ENCODE peak calls at places on chromosome 6, in six cellular contexts. E, N, C, T, I and A are unnamed samples.

GRCh38 chr6:75775219-75775618 is 26.2 kb downstream of the MYO6 start:
- DNase-seq in E (no peak), N (no peak), C (peak), T (no peak), I (no peak), A (no peak)

GRCh38 chr6:113995632-113996031 is 24.7 kb upstream of the HDAC2 start:
- DNase-seq in E (no peak), N (no peak), C (peak), T (peak), I (no peak), A (no peak)

GRCh38 chr6:98547634-98548033 is 286.7 kb upstream of the POU3F2 start:
- DNase-seq in E (no peak), N (no peak), C (no peak), T (no peak), I (no peak), A (no peak)

GRCh38 chr6:131946992-131947955 is 3.9 kb downstream of the CCN2 start:
- DNase-seq in E (no peak), N (no peak), C (peak), T (no peak), I (no peak), A (no peak)

GRCh38 chr6:72857791-72858190 is 235.9 kb downstream of the KCNQ5 start:
- DNase-seq in E (no peak), N (no peak), C (peak), T (no peak), I (no peak), A (no peak)

GRCh38 chr6:15946701-15947390 is 182.0 kb upstream of the MYLIP start:
- DNase-seq in E (no peak), N (no peak), C (no peak), T (no peak), I (no peak), A (no peak)

GRCh38 chr6:3230275-3231212 is 3.1 kb upstream of the TUBB2B start:
- DNase-seq in E (no peak), N (no peak), C (peak), T (no peak), I (no peak), A (no peak)

GRCh38 chr6:46491201-46491788 is at the start of gene RCAN2:
- DNase-seq in E (no peak), N (peak), C (peak), T (peak), I (peak), A (peak)

GRCh38 chr6:111601875-111602274 is 3.8 kb downstream of the TRAF3IP2 start:
- DNase-seq in E (no peak), N (no peak), C (peak), T (peak), I (no peak), A (peak)

GRCh38 chr6:71125216-71125615 is 163.4 kb upstream of the OGFRL1 start:
- DNase-seq in E (no peak), N (no peak), C (no peak), T (no peak), I (no peak), A (no peak)

GRCh38 chr6:24113891-24114290 is 12.1 kb upstream of the NRSN1 start:
- DNase-seq in E (no peak), N (no peak), C (no peak), T (no peak), I (no peak), A (no peak)

GRCh38 chr6:40779399-40779798 is 192.2 kb upstream of the LRFN2 start:
- DNase-seq in E (no peak), N (no peak), C (peak), T (no peak), I (no peak), A (no peak)

GRCh38 chr6:156423829-156424228 is 353.3 kb upstream of the ARID1B start:
- DNase-seq in E (no peak), N (no peak), C (no peak), T (no peak), I (no peak), A (no peak)

GRCh38 chr6:2767327-2767985 is 2.3 kb downstream of the WRNIP1 start:
- DNase-seq in E (no peak), N (no peak), C (no peak), T (no peak), I (no peak), A (no peak)

GRCh38 chr6:53792016-53792415 is 2.8 kb upstream of the LRRC1 start:
- DNase-seq in E (no peak), N (no peak), C (no peak), T (no peak), I (no peak), A (no peak)

GRCh38 chr6:32685603-32686002 is 19.1 kb upstream of the HLA-DQB1 start:
- DNase-seq in E (no peak), N (no peak), C (peak), T (peak), I (no peak), A (no peak)

GRCh38 chr6:10403385-10404106 is 11.3 kb downstream of the TFAP2A start:
- DNase-seq in E (no peak), N (no peak), C (peak), T (no peak), I (peak), A (no peak)

GRCh38 chr6:96923871-96924493 is 546 bp upstream of the KLHL32 start:
- DNase-seq in E (no peak), N (no peak), C (no peak), T (no peak), I (no peak), A (peak)
- TF ChIP-seq POLR2A in E (peak), N (no peak), C (no peak), T (peak), I (peak), A (no peak)

DNA sequence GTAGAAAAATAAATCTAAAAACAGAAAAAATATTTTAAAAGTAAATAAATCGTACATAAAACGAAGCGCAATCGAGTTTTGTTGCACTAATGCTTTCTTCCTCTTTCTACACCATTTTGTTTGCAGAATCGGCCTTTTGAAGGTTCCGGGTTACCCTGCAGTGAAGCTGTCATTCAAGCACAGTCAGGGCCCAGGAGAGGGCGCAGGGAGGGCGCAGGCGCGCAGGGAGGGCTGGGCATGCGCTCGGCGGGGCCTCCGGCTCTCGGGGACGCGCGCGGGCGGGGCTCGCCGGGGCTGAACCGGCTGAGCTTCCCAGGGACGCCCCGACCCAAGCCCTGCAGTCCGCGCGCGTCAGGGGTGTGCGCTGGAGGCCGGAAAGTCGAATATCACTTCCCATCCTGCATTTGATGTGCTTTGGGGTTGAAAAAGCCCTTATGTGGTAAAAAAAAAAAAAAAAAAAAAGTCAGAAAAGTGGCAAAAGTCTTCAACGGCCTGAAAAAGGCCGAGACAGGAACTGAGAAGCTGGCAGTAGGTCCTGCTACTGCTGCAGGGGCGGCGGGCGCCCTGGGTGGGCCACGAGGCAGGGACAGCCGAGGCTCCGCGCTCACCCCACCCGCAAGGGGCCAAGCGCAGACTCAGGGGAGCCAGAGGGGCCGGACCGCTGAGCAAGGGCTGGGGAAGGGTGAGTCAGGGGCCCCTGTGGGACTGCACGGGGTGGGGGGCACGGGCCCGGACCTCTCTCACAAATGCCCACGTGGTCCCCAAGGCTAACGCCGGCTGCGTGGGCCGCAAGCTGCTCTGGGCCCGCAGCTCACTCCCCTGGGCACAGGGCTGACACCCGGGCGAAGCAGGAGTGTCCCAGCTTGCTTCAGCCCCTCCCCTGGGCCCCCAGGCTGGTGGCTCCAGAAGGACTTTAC is 40.5 kb downstream of the THBS2 start:
- DNase-seq in E (peak), N (peak), C (peak), T (peak), I (peak), A (peak)
- TF ChIP-seq POLR2A in E (peak), N (no peak), C (peak), T (peak), I (peak), A (no peak)

GRCh38 chr6:52053038-52053704 is 34.2 kb downstream of the PKHD1 start:
- DNase-seq in E (no peak), N (no peak), C (no peak), T (no peak), I (no peak), A (no peak)
- TF ChIP-seq POLR2A in E (no peak), N (no peak), C (no peak), T (no peak), I (no peak), A (no peak)

GRCh38 chr6:90100059-90100665 is 196.5 kb downstream of the BACH2 start:
- DNase-seq in E (no peak), N (no peak), C (no peak), T (no peak), I (no peak), A (no peak)
- TF ChIP-seq POLR2A in E (no peak), N (no peak), C (no peak), T (no peak), I (no peak), A (no peak)